ENCODE peak calls at places on chromosomes 4 and X, in nine cellular contexts. B, I, G, T, W, E, H, F and Q are unnamed samples.

GRCh38 chrX:24229967-24230366 is 80.4 kb downstream of the ZFX start:
- DNase-seq in F (peak; percentile 28), E (no peak), I (no peak), H (no peak), G (no peak), T (no peak), W (no peak), B (no peak), Q (peak; percentile 53)

GRCh38 chr4:128347175-128347868 is 59.7 kb upstream of the PGRMC2 start:
- DNase-seq in E (no peak), I (no peak), H (no peak), F (peak; percentile 89), B (no peak), G (no peak), T (no peak), W (no peak), Q (peak; percentile 54)

GRCh38 chr4:184680698-184681097 is 31.2 kb downstream of the PRIMPOL start:
- DNase-seq in W (no peak), G (no peak), B (no peak), T (no peak), H (no peak), E (no peak), F (no peak), I (peak; percentile 59), Q (no peak)

GRCh38 chr4:108168672-108169562 is at the start of gene LEF1:
- DNase-seq in I (peak; percentile 33), G (peak; percentile 93), T (no peak), H (peak; percentile 25), E (peak; percentile 85), B (peak; percentile 64), F (peak; percentile 47), W (peak; percentile 51), Q (peak; percentile 69)

GRCh38 chr4:47160095-47160494 is 128.7 kb downstream of the GABRB1 start:
- DNase-seq in T (no peak), E (peak; percentile 19), H (no peak), G (no peak), F (peak; percentile 44), W (no peak), I (no peak), B (no peak), Q (no peak)

GRCh38 chrX:65601530-65602281 is 65.7 kb upstream of the MSN start:
- DNase-seq in F (peak; percentile 91), B (peak; percentile 35), W (peak; percentile 88), E (peak; percentile 59), G (no peak), H (no peak), T (peak; percentile 11), I (peak; percentile 73), Q (peak; percentile 83)

GRCh38 chrX:123450217-123450616 is 266.1 kb downstream of the GRIA3 start:
- DNase-seq in T (no peak), F (peak; percentile 23), G (peak; percentile 14), I (no peak), W (no peak), H (no peak), B (no peak), E (peak; percentile 27), Q (no peak)

GRCh38 chrX:39816871-39817731 is 280.7 kb downstream of the BCOR start:
- DNase-seq in F (peak; percentile 48), B (no peak), T (no peak), E (no peak), G (peak; percentile 68), W (peak; percentile 47), H (no peak), I (no peak), Q (no peak)

GRCh38 chrX:141176586-141177451 is at the start of gene LDOC1:
- DNase-seq in E (no peak), I (peak; percentile 59), B (peak; percentile 21), W (peak; percentile 80), F (peak; percentile 74), T (peak; percentile 42), G (peak; percentile 93), H (no peak), Q (peak; percentile 69)

GRCh38 chrX:132520792-132521191 is 32.0 kb upstream of the MBNL3 start:
- DNase-seq in I (no peak), G (no peak), E (no peak), T (no peak), B (no peak), W (no peak), H (no peak), F (no peak), Q (no peak)

GRCh38 chr4:39043697-39044363 is 11.6 kb upstream of the TMEM156 start:
- DNase-seq in I (no peak), E (peak; percentile 55), H (no peak), G (no peak), W (no peak), B (no peak), F (peak; percentile 83), T (no peak), Q (no peak)

GRCh38 chrX:12721042-12721441 is 70.2 kb upstream of the PRPS2 start:
- DNase-seq in E (peak; percentile 1), H (no peak), T (no peak), I (no peak), B (no peak), W (no peak), F (no peak), G (peak; percentile 53), Q (no peak)

GRCh38 chr4:108651068-108651794 is 832 bp downstream of the OSTC start:
- DNase-seq in H (peak; percentile 25), G (peak; percentile 27), E (peak; percentile 44), W (no peak), T (no peak), B (no peak), F (peak; percentile 84), I (no peak), Q (no peak)

GRCh38 chr4:124304936-124305335 is 407.6 kb downstream of the ANKRD50 start:
- DNase-seq in T (no peak), H (no peak), G (no peak), I (no peak), B (no peak), W (no peak), F (peak; percentile 67), E (peak; percentile 26), Q (no peak)

GRCh38 chr4:155705664-155706063 is 39.0 kb downstream of the GUCY1A1 start:
- DNase-seq in W (no peak), G (peak; percentile 72), I (no peak), F (peak; percentile 79), E (peak; percentile 8), H (no peak), B (no peak), T (no peak), Q (no peak)